ENCODE peak calls at places on chromosomes 3 and 15, in nine cellular contexts. One of them, this sample, is unnamed.
A peak's percentile ranks its signal among the peaks of the same experiment; 100 is the strongest.

GRCh38 chr3:125031544-125031943 is 24.3 kb downstream of the HEG1 start:
- DNase-seq in T-helper 1 cell: no peak
- DNase-seq in SK-N-DZ: no peak
- DNase-seq in epithelial cell of esophagus: no peak
- DNase-seq in GOT3: no peak
- DNase-seq in fibroblast of lung: no peak
- DNase-seq in fibroblast of gingiva: no peak
- DNase-seq in GM19239: no peak
- DNase-seq in RWPE1: no peak
- DNase-seq in this sample: no peak

GRCh38 chr3:189337672-189338071 is 165.9 kb downstream of the TPRG1 start:
- DNase-seq in SK-N-DZ: no peak
- DNase-seq in GM19239: no peak
- DNase-seq in epithelial cell of esophagus: no peak
- DNase-seq in T-helper 1 cell: no peak
- DNase-seq in GOT3: no peak
- DNase-seq in RWPE1: no peak
- DNase-seq in fibroblast of lung: no peak
- DNase-seq in fibroblast of gingiva: no peak
- DNase-seq in this sample: no peak

GRCh38 chr3:42012935-42013651 is 51.2 kb upstream of the ULK4 start:
- DNase-seq in GM19239: peak; percentile 84
- DNase-seq in epithelial cell of esophagus: peak; percentile 76
- DNase-seq in GOT3: no peak
- DNase-seq in fibroblast of gingiva: peak; percentile 62
- DNase-seq in SK-N-DZ: peak; percentile 41
- DNase-seq in RWPE1: peak; percentile 63
- DNase-seq in fibroblast of lung: peak; percentile 61
- DNase-seq in T-helper 1 cell: peak; percentile 54
- DNase-seq in this sample: no peak

GRCh38 chr15:35393403-35393802 is 152.6 kb downstream of the DPH6 start:
- DNase-seq in epithelial cell of esophagus: no peak
- DNase-seq in RWPE1: no peak
- DNase-seq in GOT3: no peak
- DNase-seq in T-helper 1 cell: no peak
- DNase-seq in fibroblast of gingiva: peak; percentile 1
- DNase-seq in GM19239: no peak
- DNase-seq in SK-N-DZ: no peak
- DNase-seq in fibroblast of lung: no peak
- DNase-seq in this sample: no peak

GRCh38 chr3:71628571-71628970 is 45.0 kb upstream of the FOXP1 start:
- DNase-seq in SK-N-DZ: no peak
- DNase-seq in T-helper 1 cell: no peak
- DNase-seq in epithelial cell of esophagus: no peak
- DNase-seq in GM19239: no peak
- DNase-seq in fibroblast of lung: peak; percentile 46
- DNase-seq in RWPE1: no peak
- DNase-seq in fibroblast of gingiva: no peak
- DNase-seq in GOT3: no peak
- DNase-seq in this sample: no peak

GRCh38 chr3:59267021-59267420 is 217.2 kb upstream of the CFAP20DC start:
- DNase-seq in T-helper 1 cell: no peak
- DNase-seq in epithelial cell of esophagus: no peak
- DNase-seq in GM19239: no peak
- DNase-seq in fibroblast of lung: peak; percentile 43
- DNase-seq in GOT3: no peak
- DNase-seq in SK-N-DZ: no peak
- DNase-seq in RWPE1: no peak
- DNase-seq in fibroblast of gingiva: no peak
- DNase-seq in this sample: no peak

GRCh38 chr3:169362872-169363271 is 300.6 kb downstream of the MECOM start:
- DNase-seq in fibroblast of lung: no peak
- DNase-seq in GOT3: no peak
- DNase-seq in epithelial cell of esophagus: no peak
- DNase-seq in SK-N-DZ: no peak
- DNase-seq in GM19239: no peak
- DNase-seq in fibroblast of gingiva: no peak
- DNase-seq in RWPE1: no peak
- DNase-seq in T-helper 1 cell: no peak
- DNase-seq in this sample: no peak

GRCh38 chr3:21839592-21839991 is 88.6 kb upstream of the ZNF385D start:
- DNase-seq in RWPE1: no peak
- DNase-seq in T-helper 1 cell: no peak
- DNase-seq in fibroblast of gingiva: peak; percentile 90
- DNase-seq in epithelial cell of esophagus: peak; percentile 7
- DNase-seq in fibroblast of lung: peak; percentile 96
- DNase-seq in SK-N-DZ: peak; percentile 85
- DNase-seq in GOT3: peak; percentile 13
- DNase-seq in GM19239: no peak
- DNase-seq in this sample: peak; percentile 98

GRCh38 chr3:11845661-11846060 is 1.0 kb downstream of the TAMM41 start:
- DNase-seq in GM19239: no peak
- DNase-seq in T-helper 1 cell: no peak
- DNase-seq in fibroblast of gingiva: no peak
- DNase-seq in GOT3: no peak
- DNase-seq in RWPE1: peak; percentile 32
- DNase-seq in epithelial cell of esophagus: peak; percentile 20
- DNase-seq in SK-N-DZ: no peak
- DNase-seq in fibroblast of lung: no peak
- DNase-seq in this sample: no peak

GRCh38 chr15:22930782-22931484 is 49.2 kb downstream of the CYFIP1 start:
- DNase-seq in fibroblast of gingiva: peak; percentile 23
- DNase-seq in epithelial cell of esophagus: peak; percentile 78
- DNase-seq in RWPE1: peak; percentile 78
- DNase-seq in GM19239: no peak
- DNase-seq in fibroblast of lung: peak; percentile 41
- DNase-seq in SK-N-DZ: no peak
- DNase-seq in GOT3: no peak
- DNase-seq in T-helper 1 cell: no peak
- DNase-seq in this sample: no peak

GRCh38 chr3:9076985-9077384 is 113.7 kb upstream of the RAD18 start:
- DNase-seq in epithelial cell of esophagus: no peak
- DNase-seq in RWPE1: no peak
- DNase-seq in fibroblast of lung: peak; percentile 8
- DNase-seq in SK-N-DZ: no peak
- DNase-seq in T-helper 1 cell: no peak
- DNase-seq in GM19239: no peak
- DNase-seq in GOT3: no peak
- DNase-seq in fibroblast of gingiva: no peak
- DNase-seq in this sample: no peak

GRCh38 chr3:50630916-50631315 is 14.0 kb downstream of the MAPKAPK3 start:
- DNase-seq in fibroblast of lung: peak; percentile 65
- DNase-seq in GM19239: no peak
- DNase-seq in GOT3: no peak
- DNase-seq in RWPE1: no peak
- DNase-seq in SK-N-DZ: no peak
- DNase-seq in epithelial cell of esophagus: no peak
- DNase-seq in T-helper 1 cell: no peak
- DNase-seq in fibroblast of gingiva: no peak
- DNase-seq in this sample: no peak

GRCh38 chr3:155805204-155805801 is 775 bp downstream of the C3orf33 start:
- DNase-seq in epithelial cell of esophagus: peak; percentile 23
- DNase-seq in fibroblast of gingiva: peak; percentile 12
- DNase-seq in GM19239: no peak
- DNase-seq in SK-N-DZ: peak; percentile 35
- DNase-seq in RWPE1: no peak
- DNase-seq in fibroblast of lung: no peak
- DNase-seq in T-helper 1 cell: no peak
- DNase-seq in GOT3: no peak
- DNase-seq in this sample: peak; percentile 32

GRCh38 chr3:114213669-114214541 is 23.5 kb downstream of the ZNF80 start:
- DNase-seq in fibroblast of gingiva: peak; percentile 56
- DNase-seq in RWPE1: peak; percentile 11
- DNase-seq in GOT3: peak; percentile 45
- DNase-seq in GM19239: peak; percentile 44
- DNase-seq in epithelial cell of esophagus: peak; percentile 29
- DNase-seq in SK-N-DZ: peak; percentile 33
- DNase-seq in fibroblast of lung: peak; percentile 82
- DNase-seq in T-helper 1 cell: peak; percentile 44
- DNase-seq in this sample: peak; percentile 92

GRCh38 chr3:164465172-164465571 is 613.1 kb downstream of the SI start:
- DNase-seq in SK-N-DZ: no peak
- DNase-seq in fibroblast of lung: peak; percentile 76
- DNase-seq in fibroblast of gingiva: peak; percentile 85
- DNase-seq in GOT3: no peak
- DNase-seq in T-helper 1 cell: no peak
- DNase-seq in GM19239: no peak
- DNase-seq in epithelial cell of esophagus: no peak
- DNase-seq in RWPE1: no peak
- DNase-seq in this sample: peak; percentile 75

GRCh38 chr3:190618349-190619030 is 104.6 kb downstream of the IL1RAP start:
- DNase-seq in fibroblast of gingiva: no peak
- DNase-seq in GM19239: no peak
- DNase-seq in SK-N-DZ: no peak
- DNase-seq in T-helper 1 cell: no peak
- DNase-seq in GOT3: no peak
- DNase-seq in fibroblast of lung: no peak
- DNase-seq in epithelial cell of esophagus: no peak
- DNase-seq in RWPE1: no peak
- DNase-seq in this sample: no peak

GRCh38 chr3:9172851-9173320 is 76.6 kb downstream of the SRGAP3 start:
- DNase-seq in GM19239: no peak
- DNase-seq in fibroblast of lung: no peak
- DNase-seq in fibroblast of gingiva: peak; percentile 16
- DNase-seq in GOT3: no peak
- DNase-seq in RWPE1: no peak
- DNase-seq in SK-N-DZ: no peak
- DNase-seq in T-helper 1 cell: no peak
- DNase-seq in epithelial cell of esophagus: peak; percentile 63
- DNase-seq in this sample: no peak

GRCh38 chr15:45855907-45856579 is 221.2 kb downstream of the SQOR start:
- DNase-seq in SK-N-DZ: no peak
- DNase-seq in GM19239: no peak
- DNase-seq in epithelial cell of esophagus: peak; percentile 95
- DNase-seq in fibroblast of gingiva: no peak
- DNase-seq in fibroblast of lung: peak; percentile 10
- DNase-seq in RWPE1: peak; percentile 95
- DNase-seq in T-helper 1 cell: no peak
- DNase-seq in GOT3: no peak
- DNase-seq in this sample: no peak